ENCODE peak calls at places on chromosomes 16 and 17, in eight cellular contexts. O is endothelial cell of umbilical vein; U is endothelial cell; K is colonic mucosa; R is activated T-helper 9 cell treated with anti-CD3 and anti-CD28 coated beads, Interleukin-2, amount 50 U/mL, for 16 hours; I is CD8-positive, alpha-beta memory T cell; Z is cardiac fibroblast; N is retina. T is an unnamed sample.

GRCh38 chr16:48053346-48053745 is 102.4 kb downstream of the ABCC12 start:
- DNase-seq in K (no peak), R (no peak), O (peak), I (no peak), Z (peak), N (no peak), U (no peak), T (no peak)

GRCh38 chr17:71741836-71742235 is 379.0 kb upstream of the SOX9 start:
- DNase-seq in Z (no peak), U (no peak), R (no peak), I (no peak), N (no peak), O (no peak), K (no peak), T (no peak)

GRCh38 chr16:86751081-86752030 is 173.0 kb downstream of the FOXL1 start:
- DNase-seq in U (no peak), R (no peak), N (no peak), Z (peak), K (no peak), O (peak), I (no peak), T (no peak)

GRCh38 chr16:66028505-66029216 is 337.8 kb upstream of the CDH5 start:
- DNase-seq in K (no peak), Z (peak), N (no peak), U (no peak), I (no peak), O (no peak), R (no peak), T (no peak)

GRCh38 chr17:68598074-68598473 is 3.1 kb downstream of the FAM20A start:
- DNase-seq in N (no peak), Z (no peak), K (no peak), U (no peak), R (no peak), I (no peak), O (no peak), T (no peak)

GRCh38 chr17:79627766-79628690 is 17.2 kb upstream of the RBFOX3 start:
- DNase-seq in U (no peak), N (peak), O (no peak), R (no peak), I (no peak), Z (no peak), K (no peak), T (no peak)

GRCh38 chr17:21397341-21398050 is 21.3 kb downstream of the KCNJ12 start:
- DNase-seq in O (no peak), U (no peak), Z (peak), R (no peak), N (peak), I (no peak), K (no peak), T (no peak)

GRCh38 chr17:7849185-7850117 is 5.4 kb upstream of the TMEM88 start:
- DNase-seq in K (no peak), I (no peak), R (no peak), U (no peak), N (no peak), O (no peak), Z (no peak), T (no peak)

GRCh38 chr17:6797718-6798351 is 21.8 kb downstream of the FBXO39 start:
- DNase-seq in K (no peak), Z (no peak), R (no peak), I (no peak), O (no peak), N (no peak), U (no peak), T (no peak)